ENCODE peak calls at places on chromosome 9, in eight cellular contexts. R is foreskin keratinocyte, Q is neuronal stem cell, Y is activated T-cell treated with anti-CD3 and anti-CD28 coated beads for 1 hour, X is endothelial cell, S is caudate nucleus, E is EL, C is NCI-H1417. K is an unnamed sample.

GRCh38 chr9:123395276-123396006 is 39.4 kb downstream of the CRB2 start:
- DNase-seq in R (no peak), Q (no peak), Y (no peak), X (no peak), S (no peak), E (no peak), C (peak; percentile 45), K (no peak)

GRCh38 chr9:97176206-97176605 is 131.3 kb upstream of the CCDC180 start:
- DNase-seq in R (peak; percentile 15), Q (no peak), Y (no peak), X (no peak), S (no peak), E (no peak), C (no peak), K (no peak)

GRCh38 chr9:121440265-121440664 is 59.4 kb downstream of the GGTA1 start:
- DNase-seq in R (no peak), Q (no peak), Y (no peak), X (no peak), S (no peak), E (peak; percentile 12), C (no peak), K (no peak)

GRCh38 chr9:18632624-18633407 is 158.9 kb downstream of the ADAMTSL1 start:
- DNase-seq in R (peak; percentile 63), Q (no peak), Y (no peak), X (no peak), S (no peak), E (peak; percentile 84), C (no peak), K (no peak)

GRCh38 chr9:124351672-124352468 is 63.4 kb downstream of the PSMB7 start:
- DNase-seq in R (no peak), Q (no peak), Y (no peak), X (no peak), S (no peak), E (no peak), C (no peak), K (no peak)

GRCh38 chr9:91360551-91361293 is 996 bp downstream of the AUH start:
- DNase-seq in R (no peak), Q (peak; percentile 15), Y (no peak), X (no peak), S (no peak), E (peak; percentile 5), C (peak; percentile 36), K (no peak)

GRCh38 chr9:82558855-82559615 is 503.9 kb downstream of the RASEF start:
- DNase-seq in R (no peak), Q (no peak), Y (no peak), X (no peak), S (no peak), E (no peak), C (no peak), K (no peak)

GRCh38 chr9:38694676-38695075 is 25.3 kb downstream of the FAM240B start:
- DNase-seq in R (no peak), Q (no peak), Y (no peak), X (no peak), S (peak; percentile 41), E (no peak), C (no peak), K (peak; percentile 59)

GRCh38 chr9:16289639-16290038 is 580.8 kb downstream of the BNC2 start:
- DNase-seq in R (no peak), Q (no peak), Y (no peak), X (no peak), S (no peak), E (no peak), C (no peak), K (no peak)

GRCh38 chr9:93809204-93809940 is 145.8 kb downstream of the BARX1 start:
- DNase-seq in R (no peak), Q (no peak), Y (no peak), X (no peak), S (no peak), E (no peak), C (no peak), K (no peak)

GRCh38 chr9:27353405-27354229 is 56.7 kb upstream of the EQTN start:
- DNase-seq in R (no peak), Q (peak; percentile 31), Y (no peak), X (no peak), S (peak; percentile 82), E (no peak), C (no peak), K (peak; percentile 81)

GRCh38 chr9:88710449-88710848 is 175.5 kb downstream of the NXNL2 start:
- DNase-seq in R (peak; percentile 21), Q (no peak), Y (no peak), X (no peak), S (no peak), E (peak; percentile 34), C (no peak), K (no peak)

GRCh38 chr9:13576101-13576500 is 296.6 kb upstream of the MPDZ start:
- DNase-seq in R (peak; percentile 6), Q (no peak), Y (no peak), X (no peak), S (no peak), E (no peak), C (no peak), K (no peak)

GRCh38 chr9:130921483-130921806 is 17.6 kb downstream of the FIBCD1 start:
- DNase-seq in R (no peak), Q (no peak), Y (no peak), X (no peak), S (no peak), E (no peak), C (no peak), K (no peak)

GRCh38 chr9:128002959-128003358 is 22.2 kb upstream of the EEIG1 start:
- DNase-seq in R (no peak), Q (no peak), Y (no peak), X (no peak), S (no peak), E (no peak), C (no peak), K (no peak)

GRCh38 chr9:35960029-35960655 is 2.2 kb upstream of the OR2S2 start:
- DNase-seq in R (no peak), Q (no peak), Y (no peak), X (no peak), S (no peak), E (no peak), C (no peak), K (no peak)

GRCh38 chr9:82369251-82369945 is 380.8 kb downstream of the SPATA31D1 start:
- DNase-seq in R (no peak), Q (no peak), Y (no peak), X (no peak), S (no peak), E (no peak), C (no peak), K (no peak)

GRCh38 chr9:18658764-18659705 is 185.1 kb downstream of the ADAMTSL1 start:
- DNase-seq in R (peak; percentile 49), Q (no peak), Y (no peak), X (no peak), S (no peak), E (peak; percentile 82), C (no peak), K (no peak)

GRCh38 chr9:104984541-104984940 is 56.6 kb upstream of the ABCA1 start:
- DNase-seq in R (no peak), Q (no peak), Y (no peak), X (no peak), S (no peak), E (no peak), C (no peak), K (no peak)

GRCh38 chr9:84301851-84302250 is 38.7 kb downstream of the SLC28A3 start:
- DNase-seq in R (peak; percentile 60), Q (no peak), Y (no peak), X (no peak), S (no peak), E (peak; percentile 71), C (no peak), K (no peak)

GRCh38 chr9:130120832-130121231 is 51.4 kb upstream of the NCS1 start:
- DNase-seq in R (no peak), Q (no peak), Y (no peak), X (no peak), S (no peak), E (no peak), C (no peak), K (no peak)

GRCh38 chr9:91727316-91727861 is 222.6 kb downstream of the ROR2 start:
- DNase-seq in R (peak; percentile 25), Q (peak; percentile 46), Y (no peak), X (peak; percentile 41), S (no peak), E (peak; percentile 65), C (peak; percentile 22), K (no peak)

GRCh38 chr9:19994296-19994695 is 205.5 kb upstream of the SLC24A2 start:
- DNase-seq in R (peak; percentile 84), Q (no peak), Y (no peak), X (no peak), S (no peak), E (peak; percentile 48), C (peak; percentile 23), K (no peak)

GRCh38 chr9:74681901-74682300 is 184.8 kb downstream of the RORB start:
- DNase-seq in R (no peak), Q (no peak), Y (no peak), X (no peak), S (no peak), E (no peak), C (no peak), K (no peak)

GRCh38 chr9:123424131-123424530 is 68.1 kb downstream of the CRB2 start:
- DNase-seq in R (no peak), Q (no peak), Y (no peak), X (no peak), S (no peak), E (no peak), C (no peak), K (no peak)

GRCh38 chr9:131799177-131799823 is 59.4 kb upstream of the RAPGEF1 start:
- DNase-seq in R (peak; percentile 13), Q (peak; percentile 85), Y (peak; percentile 47), X (peak; percentile 74), S (no peak), E (peak; percentile 41), C (no peak), K (no peak)

GRCh38 chr9:71725590-71726338 is 42.5 kb downstream of the CEMIP2 start:
- DNase-seq in R (peak; percentile 93), Q (no peak), Y (no peak), X (no peak), S (no peak), E (peak; percentile 94), C (no peak), K (no peak)

GRCh38 chr9:23798325-23798724 is 27.7 kb downstream of the ELAVL2 start:
- DNase-seq in R (no peak), Q (no peak), Y (no peak), X (no peak), S (no peak), E (no peak), C (no peak), K (no peak)

K was measured in nucleus accumbens.